ENCODE peak calls at places on chromosomes 6 and 20, in six cellular contexts. C is substantia nigra; I is naive thymus-derived CD4-positive, alpha-beta T cell; H is brain microvascular endothelial cell; P is CD8-positive, alpha-beta memory T cell; G is CD4-positive, alpha-beta T cell. O is an unnamed sample.

GRCh38 chr20:43830883-43831282 is 83.8 kb upstream of the TOX2 start:
- DNase-seq in C (no peak), I (no peak), H (no peak), P (no peak), G (no peak), O (no peak)

GRCh38 chr6:155701342-155701741 is 245.7 kb upstream of the NOX3 start:
- DNase-seq in C (no peak), I (no peak), H (no peak), P (no peak), G (no peak), O (no peak)

GRCh38 chr20:57346477-57346876 is 4.6 kb upstream of the RAE1 start:
- DNase-seq in C (peak), I (peak), H (peak), P (peak), G (peak), O (peak)

GRCh38 chr6:11093065-11093590 is 506 bp upstream of the SMIM13 start:
- DNase-seq in C (no peak), I (no peak), H (no peak), P (no peak), G (no peak), O (no peak)

GRCh38 chr6:159691133-159691962 is 1.7 kb downstream of the SOD2 start:
- DNase-seq in C (no peak), I (peak), H (peak), P (peak), G (no peak), O (peak)

GRCh38 chr6:26205625-26206574 is 118.7 kb downstream of the HFE start:
- DNase-seq in C (no peak), I (no peak), H (peak), P (no peak), G (no peak), O (peak)

GRCh38 chr6:144352310-144352709 is 67.2 kb downstream of the UTRN start:
- DNase-seq in C (no peak), I (no peak), H (no peak), P (no peak), G (no peak), O (no peak)

GRCh38 chr6:33746651-33747100 is at the start of gene IP6K3:
- DNase-seq in C (peak), I (no peak), H (no peak), P (no peak), G (no peak), O (no peak)

GRCh38 chr20:38790210-38791053 is 15.1 kb upstream of the PPP1R16B start:
- DNase-seq in C (no peak), I (peak), H (peak), P (peak), G (peak), O (peak)

GRCh38 chr6:161393839-161394364 is 120.0 kb upstream of the AGPAT4 start:
- DNase-seq in C (peak), I (peak), H (peak), P (peak), G (peak), O (peak)

GRCh38 chr20:32628960-32629530 is 43.9 kb upstream of the NOL4L start:
- DNase-seq in C (no peak), I (no peak), H (no peak), P (no peak), G (no peak), O (no peak)

GRCh38 chr20:15065794-15066193 is 728.4 kb upstream of the FLRT3 start:
- DNase-seq in C (no peak), I (no peak), H (no peak), P (no peak), G (no peak), O (no peak)

GRCh38 chr6:25883991-25884390 is 9.9 kb upstream of the SLC17A3 start:
- DNase-seq in C (no peak), I (no peak), H (no peak), P (no peak), G (no peak), O (no peak)

GRCh38 chr6:158653577-158654354 is 3.9 kb downstream of the SYTL3 start:
- DNase-seq in C (no peak), I (peak), H (no peak), P (peak), G (peak), O (peak)

GRCh38 chr6:50925981-50926380 is 107.3 kb downstream of the TFAP2B start:
- DNase-seq in C (no peak), I (no peak), H (peak), P (no peak), G (no peak), O (no peak)

GRCh38 chr6:5126214-5126613 is 41.1 kb downstream of the PPP1R3G start:
- DNase-seq in C (no peak), I (no peak), H (peak), P (no peak), G (no peak), O (no peak)

GRCh38 chr6:28988536-28989415 is 16.3 kb downstream of the ZNF311 start:
- DNase-seq in C (peak), I (peak), H (peak), P (peak), G (peak), O (peak)

GRCh38 chr6:44255848-44256247 is 1.5 kb downstream of the SLC35B2 start:
- DNase-seq in C (no peak), I (no peak), H (no peak), P (no peak), G (no peak), O (no peak)

GRCh38 chr6:27139753-27140522 is 107.6 kb upstream of the PRSS16 start:
- DNase-seq in C (no peak), I (no peak), H (no peak), P (no peak), G (no peak), O (no peak)

GRCh38 chr6:110590821-110591351 is 114.5 kb upstream of the SLC22A16 start:
- DNase-seq in C (no peak), I (no peak), H (peak), P (no peak), G (no peak), O (no peak)
- H3K27ac ChIP-seq in C (no peak), I (no peak), H (no peak), P (no peak), G (no peak), O (no peak)

GRCh38 chr20:25195014-25195961 is at the start of gene ENTPD6:
- DNase-seq in C (peak), I (peak), H (peak), P (peak), G (peak), O (peak)
- H3K27ac ChIP-seq in C (peak), I (peak), H (peak), P (peak), G (peak), O (peak)

GRCh38 chr6:88359530-88360202 is 193.5 kb upstream of the CNR1 start:
- DNase-seq in C (no peak), I (no peak), H (no peak), P (no peak), G (no peak), O (no peak)

GRCh38 chr6:88361754-88362153 is 195.6 kb upstream of the CNR1 start:
- DNase-seq in C (no peak), I (no peak), H (no peak), P (no peak), G (no peak), O (no peak)

GRCh38 chr6:88358846-88359245 is 192.7 kb upstream of the CNR1 start:
- DNase-seq in C (no peak), I (no peak), H (no peak), P (no peak), G (no peak), O (no peak)

GRCh38 chr6:88361298-88361697 is 195.2 kb upstream of the CNR1 start:
- DNase-seq in C (no peak), I (no peak), H (no peak), P (no peak), G (no peak), O (no peak)

GRCh38 chr6:88360203-88360797 is 194.2 kb upstream of the CNR1 start:
- DNase-seq in C (no peak), I (no peak), H (peak), P (no peak), G (no peak), O (no peak)
- H3K27ac ChIP-seq in C (no peak), I (no peak), H (peak), P (no peak), G (no peak), O (no peak)

DNA sequence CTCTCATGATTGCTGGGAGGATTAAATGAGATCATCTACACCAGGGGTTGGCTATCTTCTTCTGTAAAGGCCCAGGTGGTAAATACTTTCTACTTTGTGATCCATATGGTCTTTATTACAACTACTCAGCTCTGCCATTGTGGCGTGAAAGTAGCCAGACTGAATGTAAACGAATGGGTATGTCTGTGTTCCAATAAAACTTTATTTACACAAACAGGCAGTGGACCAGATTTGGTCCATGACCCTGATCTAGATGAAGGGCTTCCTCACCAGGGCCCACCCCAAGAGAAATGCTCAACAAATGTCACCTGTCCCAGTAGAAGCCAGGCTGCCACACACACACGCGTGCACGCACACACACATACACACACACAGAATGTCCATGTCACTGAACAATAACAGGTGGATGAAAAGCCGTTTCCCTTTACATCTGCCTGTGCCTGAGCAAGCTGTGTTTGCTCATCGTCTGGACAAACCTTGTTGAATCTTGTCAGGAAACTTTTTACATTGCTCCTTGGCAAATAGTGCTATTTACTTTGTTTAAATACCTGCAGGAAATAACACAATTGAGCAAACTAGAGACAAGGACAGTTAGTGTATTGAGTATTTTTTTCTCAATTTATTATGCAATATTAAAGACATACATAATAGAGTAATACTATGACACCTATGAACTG is 114.3 kb downstream of the EYA2 start:
- DNase-seq in C (no peak), I (no peak), H (no peak), P (no peak), G (no peak), O (no peak)
- H3K27ac ChIP-seq in C (no peak), I (no peak), H (no peak), P (no peak), G (no peak), O (no peak)

GRCh38 chr6:13877116-13877515 is 47.6 kb upstream of the RNF182 start:
- DNase-seq in C (no peak), I (no peak), H (peak), P (no peak), G (no peak), O (no peak)

GRCh38 chr6:13872681-13873080 is 52.1 kb upstream of the RNF182 start:
- DNase-seq in C (no peak), I (no peak), H (no peak), P (no peak), G (no peak), O (no peak)

GRCh38 chr6:13870185-13870584 is 54.6 kb upstream of the RNF182 start:
- DNase-seq in C (no peak), I (no peak), H (no peak), P (no peak), G (no peak), O (no peak)

GRCh38 chr6:13873288-13874190 is 51.2 kb upstream of the RNF182 start:
- DNase-seq in C (peak), I (peak), H (no peak), P (peak), G (peak), O (peak)

GRCh38 chr6:13874191-13874549 is 50.6 kb upstream of the RNF182 start:
- DNase-seq in C (no peak), I (no peak), H (no peak), P (no peak), G (no peak), O (no peak)
- H3K27ac ChIP-seq in C (no peak), I (no peak), H (no peak), P (no peak), G (no peak), O (no peak)

GRCh38 chr6:36130672-36131516 is 581 bp downstream of the MAPK13 start:
- DNase-seq in C (no peak), I (peak), H (no peak), P (peak), G (peak), O (peak)

GRCh38 chr6:36128073-36128472 is 2.2 kb upstream of the MAPK13 start:
- DNase-seq in C (no peak), I (no peak), H (no peak), P (no peak), G (no peak), O (no peak)

GRCh38 chr6:36131517-36132220 is 1.4 kb downstream of the MAPK13 start:
- DNase-seq in C (no peak), I (no peak), H (peak), P (peak), G (peak), O (peak)

GRCh38 chr6:36128793-36129192 is 1.5 kb upstream of the MAPK13 start:
- DNase-seq in C (no peak), I (no peak), H (no peak), P (no peak), G (no peak), O (no peak)

GRCh38 chr6:36129889-36130671 is at the start of gene MAPK13:
- DNase-seq in C (no peak), I (no peak), H (no peak), P (no peak), G (peak), O (peak)
- H3K27ac ChIP-seq in C (no peak), I (peak), H (no peak), P (peak), G (peak), O (peak)

DNA sequence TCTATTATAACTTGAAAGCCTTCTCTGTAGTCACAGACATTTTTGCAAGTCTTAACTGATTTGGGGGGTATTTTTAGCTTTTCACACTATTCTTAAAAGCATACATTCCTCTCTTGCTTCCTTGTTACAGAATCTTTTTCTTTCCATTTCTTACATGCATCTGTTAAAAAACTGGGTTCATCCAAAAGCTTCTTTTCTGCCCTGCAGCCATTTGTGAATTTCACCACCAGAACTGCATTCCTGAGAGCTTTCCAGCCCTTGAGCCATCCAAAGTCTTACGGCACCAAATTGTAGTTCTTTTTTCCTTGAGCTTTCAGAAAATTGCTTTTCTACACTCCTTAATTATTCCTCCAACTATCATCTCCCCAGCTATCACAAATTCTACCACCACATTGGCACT is 19.7 kb upstream of the GSTA4 start:
- DNase-seq in C (no peak), I (no peak), H (no peak), P (no peak), G (no peak), O (no peak)
- H3K27ac ChIP-seq in C (no peak), I (no peak), H (no peak), P (no peak), G (no peak), O (no peak)

O was measured in CD4-positive, alpha-beta memory T cell.